ENCODE peak calls at places on chromosomes 6 and 20, in four cellular contexts. M, J, A and V are unnamed samples.

GRCh38 chr6:72464791-72465691 is 156.8 kb upstream of the KCNQ5 start:
- DNase-seq in J (no peak), A (no peak), M (peak; percentile 62), V (peak; percentile 77)

GRCh38 chr6:150689900-150690590 is 90.4 kb downstream of the PLEKHG1 start:
- DNase-seq in J (no peak), A (no peak), M (no peak), V (no peak)

GRCh38 chr6:54094837-54095236 is 16.4 kb upstream of the MLIP start:
- DNase-seq in M (no peak), A (no peak), J (no peak), V (no peak)

GRCh38 chr6:133079901-133080300 is 161.3 kb upstream of the EYA4 start:
- DNase-seq in J (no peak), A (no peak), M (no peak), V (no peak)

GRCh38 chr6:29011276-29011734 is 6.2 kb upstream of the ZNF311 start:
- DNase-seq in A (peak; percentile 38), M (peak; percentile 67), J (peak; percentile 64), V (peak; percentile 63)

GRCh38 chr6:151765444-151765886 is 42.0 kb upstream of the ESR1 start:
- DNase-seq in J (peak; percentile 57), A (peak; percentile 70), M (peak; percentile 96), V (peak; percentile 97)

GRCh38 chr6:68639826-68640505 is 4.9 kb downstream of the ADGRB3 start:
- DNase-seq in A (no peak), M (peak; percentile 42), J (no peak), V (no peak)

GRCh38 chr20:34364013-34364382 is 925 bp downstream of the ITCH start:
- DNase-seq in J (no peak), A (peak; percentile 12), M (peak; percentile 59), V (peak; percentile 54)

GRCh38 chr6:2695464-2696095 is 55.1 kb downstream of the MYLK4 start:
- DNase-seq in J (no peak), M (peak; percentile 76), A (no peak), V (peak; percentile 70)

GRCh38 chr6:12173670-12174069 is 116.5 kb upstream of the EDN1 start:
- DNase-seq in M (no peak), J (no peak), A (no peak), V (no peak)

GRCh38 chr6:63355632-63356031 is 35.8 kb upstream of the LGSN start:
- DNase-seq in M (no peak), A (no peak), J (no peak), V (no peak)

GRCh38 chr6:63349401-63349800 is 29.6 kb upstream of the LGSN start:
- DNase-seq in J (no peak), A (no peak), M (no peak), V (no peak)

GRCh38 chr6:63352587-63353281 is 33.0 kb upstream of the LGSN start:
- DNase-seq in M (peak; percentile 63), A (peak; percentile 21), J (peak; percentile 10), V (peak; percentile 73)

GRCh38 chr6:63351995-63352586 is 32.3 kb upstream of the LGSN start:
- DNase-seq in M (peak; percentile 81), J (no peak), A (no peak), V (peak; percentile 88)

DNA sequence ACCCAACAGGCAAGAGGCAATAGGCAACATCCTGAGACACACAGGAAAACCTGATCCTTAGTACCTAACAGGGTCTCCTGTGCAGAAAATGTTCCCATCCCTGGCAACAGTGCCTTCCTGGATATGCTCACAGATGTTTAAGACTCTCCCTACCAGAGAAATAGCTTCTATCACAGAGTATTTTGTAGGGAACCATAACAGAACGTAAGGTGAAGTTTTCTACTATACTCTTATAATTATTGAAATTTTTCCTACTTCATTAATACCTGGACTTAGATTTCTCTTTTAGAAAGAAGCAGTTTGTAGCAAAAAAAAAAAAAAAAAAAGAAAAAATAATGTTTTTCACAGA is 33.5 kb upstream of the LGSN start:
- DNase-seq in M (no peak), A (no peak), J (no peak), V (no peak)
- H3K4me3 ChIP-seq in M (no peak overlapping the region), A (no peak overlapping the region), J (no peak overlapping the region), V (no peak overlapping the region)

DNA sequence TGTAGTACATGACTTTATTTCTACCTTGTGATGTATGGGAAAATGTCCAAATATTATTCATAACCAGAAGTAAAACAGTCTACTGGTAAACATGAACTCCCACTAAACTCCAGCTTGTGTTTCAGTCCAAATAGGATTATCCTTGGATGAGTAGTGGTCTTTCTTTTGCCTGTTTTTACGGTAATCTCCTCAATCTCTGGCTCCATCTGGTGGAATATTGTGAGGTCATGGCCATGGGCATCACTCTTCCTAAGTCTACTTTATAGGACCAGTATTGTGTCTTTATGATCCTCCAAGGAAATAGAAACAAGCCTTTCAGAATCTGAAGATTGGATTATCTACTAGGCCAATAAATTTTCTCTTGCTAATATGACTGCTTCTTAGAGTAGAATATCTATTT is 505.0 kb downstream of the BMP2 start:
- DNase-seq in A (no peak), J (peak; percentile 16), M (peak; percentile 8), V (peak; percentile 28)
- TF ChIP-seq CTCF in A (peak; percentile 28), J (peak; percentile 5), M (peak; percentile 15), V (peak; percentile 49)

DNA sequence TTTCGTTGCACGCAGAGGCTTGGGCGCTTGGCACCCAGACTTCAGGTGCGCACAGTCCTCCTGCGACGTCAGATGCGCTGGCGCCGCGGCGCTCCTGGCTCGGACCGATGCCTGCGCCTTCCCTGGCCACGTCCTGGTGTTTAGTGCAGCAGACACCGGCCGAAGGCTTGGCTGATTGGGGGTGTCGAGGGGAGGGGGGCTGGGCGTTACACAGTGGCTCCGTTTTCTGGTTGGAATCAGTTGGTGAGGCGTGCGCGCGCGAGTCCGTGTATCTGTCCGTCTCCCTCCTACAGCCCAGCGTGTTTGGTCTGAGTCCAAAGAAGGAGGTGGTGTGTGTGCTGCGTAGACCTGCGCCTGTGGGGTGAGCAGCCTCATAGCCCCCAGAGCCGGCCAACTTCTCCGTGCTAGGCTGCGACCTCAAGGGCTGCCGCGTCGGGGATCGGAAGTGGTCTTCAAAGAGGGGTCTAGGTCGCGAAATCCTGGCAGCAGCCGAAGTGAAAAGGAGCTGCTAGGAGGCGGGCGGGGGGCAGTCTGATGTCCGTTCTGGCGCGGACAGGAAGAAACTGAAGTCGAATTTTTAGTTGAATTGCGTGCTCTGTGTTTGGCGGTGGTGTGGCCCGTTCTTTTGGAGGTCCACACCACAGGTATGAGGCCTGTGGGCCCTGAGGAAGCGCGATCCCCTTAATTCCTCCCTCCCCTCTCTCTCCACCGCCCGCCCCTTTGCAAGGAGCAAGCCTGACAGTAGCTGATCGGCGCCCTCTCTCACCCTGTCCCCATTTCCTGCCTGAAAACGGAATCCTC is 1.6 kb downstream of the SYNDIG1 start:
- DNase-seq in M (no peak), A (no peak), J (peak; percentile 67), V (no peak)
- H3K4me3 ChIP-seq in M (no peak overlapping the region), A (peak overlapping the region; percentile 59), J (peak overlapping the region; percentile 65), V (peak overlapping the region; percentile 65)

GRCh38 chr20:2237059-2237458 is 58.7 kb upstream of the TGM3 start:
- DNase-seq in M (peak; percentile 90), J (no peak), A (peak; percentile 38), V (peak; percentile 97)
- TF ChIP-seq CTCF in M (peak; percentile 45), J (no peak), A (no peak), V (peak; percentile 60)

GRCh38 chr6:113529191-113529590 is 328.0 kb upstream of the MARCKS start:
- DNase-seq in A (no peak), M (peak; percentile 22), J (no peak), V (peak; percentile 30)
- H3K4me3 ChIP-seq in A (no peak overlapping the region), M (no peak overlapping the region), J (no peak overlapping the region), V (no peak overlapping the region)